ENCODE peak calls at places on chromosomes 5 and 9, in nine cellular contexts. X is osteocyte, N is mesendoderm, S is HCEC 1CT, C is NCI-H1105, P is H9, B is ACHN, J is GM18507, L is NCI-H2029 treated with DMSO at 0.1 percent for 48 hours. V is an unnamed sample.

GRCh38 chr5:65030056-65030455 is 261.3 kb downstream of the CWC27 start:
- DNase-seq in X (no peak), N (no peak), S (no peak), C (no peak), P (no peak), B (no peak), J (no peak), L (no peak), V (no peak)

GRCh38 chr5:138874771-138875628 is at the start of gene LRRTM2:
- DNase-seq in X (no peak), N (no peak), S (peak; percentile 87), C (no peak), P (no peak), B (peak; percentile 33), J (no peak), L (no peak), V (peak; percentile 48)

GRCh38 chr5:138655530-138656245 is 80.5 kb upstream of the HSPA9 start:
- DNase-seq in X (no peak), N (no peak), S (no peak), C (no peak), P (no peak), B (no peak), J (no peak), L (no peak), V (no peak)

GRCh38 chr9:75890541-75891276 is at the start of gene PCSK5:
- DNase-seq in X (peak; percentile 95), N (peak; percentile 98), S (peak; percentile 83), C (peak; percentile 91), P (peak; percentile 95), B (peak; percentile 82), J (peak; percentile 12), L (no peak), V (peak; percentile 47)

GRCh38 chr5:141605523-141606277 is 13.1 kb downstream of the DIAPH1 start:
- DNase-seq in X (no peak), N (no peak), S (no peak), C (no peak), P (no peak), B (no peak), J (peak; percentile 48), L (no peak), V (no peak)

GRCh38 chr5:40743771-40744170 is 12.0 kb downstream of the TTC33 start:
- DNase-seq in X (no peak), N (no peak), S (no peak), C (no peak), P (no peak), B (no peak), J (no peak), L (no peak), V (no peak)

GRCh38 chr9:88425538-88425950 is 37.3 kb downstream of the SPIN1 start:
- DNase-seq in X (no peak), N (peak; percentile 37), S (peak; percentile 36), C (no peak), P (no peak), B (peak; percentile 8), J (no peak), L (no peak), V (no peak)

GRCh38 chr5:43729846-43730478 is 127.0 kb downstream of the NNT start:
- DNase-seq in X (no peak), N (peak; percentile 37), S (peak; percentile 34), C (peak; percentile 25), P (no peak), B (peak; percentile 22), J (no peak), L (peak; percentile 1), V (peak; percentile 3)

GRCh38 chr5:133952729-133953567 is 15.5 kb downstream of the C5orf15 start:
- DNase-seq in X (no peak), N (no peak), S (peak; percentile 98), C (no peak), P (no peak), B (no peak), J (no peak), L (no peak), V (no peak)

V was measured in DMS79.